ENCODE peak calls at places on chromosome 20, in nine cellular contexts. A is T follicular helper cell; O is activated T-helper 1 cell treated with Interleukin-2 at 50 U/mL for 16 hours; R is RPMI7951; V is DMS 273 treated with DMSO at 0.1 percent for 48 hours; U is naive thymus-derived CD8-positive, alpha-beta T cell; Z is central memory CD4-positive, alpha-beta T cell; J is HuH-7; P is pons. X is an unnamed sample.

GRCh38 chr20:49385471-49385870 is 97.0 kb downstream of the KCNB1 start:
- DNase-seq in A (no peak), O (no peak), R (peak), V (peak), U (no peak), Z (no peak), J (no peak), P (peak), X (no peak)

GRCh38 chr20:31698803-31699718 is 23.6 kb downstream of the BCL2L1 start:
- DNase-seq in A (no peak), O (no peak), R (peak), V (peak), U (no peak), Z (no peak), J (no peak), P (peak), X (peak)

GRCh38 chr20:31863296-31864085 is 6.8 kb downstream of the DUSP15 start:
- DNase-seq in A (no peak), O (no peak), R (no peak), V (no peak), U (no peak), Z (no peak), J (no peak), P (no peak), X (no peak)

GRCh38 chr20:23869520-23869919 is 10.0 kb downstream of the CST5 start:
- DNase-seq in A (no peak), O (no peak), R (no peak), V (no peak), U (no peak), Z (no peak), J (no peak), P (peak), X (peak)

GRCh38 chr20:19867940-19868371 is 109.9 kb downstream of the RIN2 start:
- DNase-seq in A (no peak), O (no peak), R (peak), V (no peak), U (no peak), Z (no peak), J (no peak), P (peak), X (no peak)

GRCh38 chr20:4227085-4227821 is 211.9 kb upstream of the RNF24 start:
- DNase-seq in A (no peak), O (no peak), R (peak), V (no peak), U (no peak), Z (no peak), J (peak), P (no peak), X (no peak)

GRCh38 chr20:58069796-58070663 is 158.4 kb downstream of the ANKRD60 start:
- DNase-seq in A (no peak), O (no peak), R (no peak), V (no peak), U (no peak), Z (no peak), J (no peak), P (no peak), X (no peak)

GRCh38 chr20:46195264-46196038 is 77.3 kb downstream of the CD40 start:
- DNase-seq in A (no peak), O (no peak), R (no peak), V (no peak), U (no peak), Z (no peak), J (no peak), P (no peak), X (no peak)

GRCh38 chr20:1302578-1303541 is 26.1 kb downstream of the SDCBP2 start:
- DNase-seq in A (no peak), O (no peak), R (peak), V (peak), U (no peak), Z (no peak), J (no peak), P (no peak), X (no peak)

GRCh38 chr20:51387125-51387865 is 155.2 kb downstream of the NFATC2 start:
- DNase-seq in A (no peak), O (no peak), R (no peak), V (no peak), U (no peak), Z (no peak), J (no peak), P (no peak), X (no peak)

GRCh38 chr20:2871111-2871465 is 2.2 kb upstream of the PTPRA start:
- DNase-seq in A (no peak), O (no peak), R (peak), V (no peak), U (no peak), Z (no peak), J (no peak), P (no peak), X (no peak)

GRCh38 chr20:8385247-8385646 is 253.2 kb downstream of the PLCB1 start:
- DNase-seq in A (no peak), O (no peak), R (peak), V (peak), U (no peak), Z (no peak), J (no peak), P (peak), X (peak)

GRCh38 chr20:64164123-64164836 is at the start of gene MYT1:
- DNase-seq in A (no peak), O (no peak), R (no peak), V (peak), U (no peak), Z (no peak), J (no peak), P (no peak), X (no peak)

GRCh38 chr20:5608448-5609161 is 141.6 kb upstream of the SHLD1 start:
- DNase-seq in A (no peak), O (no peak), R (peak), V (peak), U (no peak), Z (no peak), J (no peak), P (peak), X (no peak)

GRCh38 chr20:55004044-55004443 is 528.7 kb downstream of the DOK5 start:
- DNase-seq in A (no peak), O (no peak), R (no peak), V (no peak), U (no peak), Z (no peak), J (no peak), P (no peak), X (no peak)

GRCh38 chr20:52001999-52002666 is 189.4 kb downstream of the ZFP64 start:
- DNase-seq in A (no peak), O (no peak), R (peak), V (peak), U (no peak), Z (no peak), J (peak), P (no peak), X (no peak)

GRCh38 chr20:36214684-36215256 is 21.5 kb upstream of the AAR2 start:
- DNase-seq in A (no peak), O (no peak), R (peak), V (peak), U (no peak), Z (no peak), J (peak), P (no peak), X (no peak)

GRCh38 chr20:61575151-61575937 is 323.3 kb downstream of the CDH4 start:
- DNase-seq in A (no peak), O (no peak), R (no peak), V (peak), U (no peak), Z (no peak), J (no peak), P (no peak), X (no peak)

GRCh38 chr20:64222273-64222672 is 33.3 kb upstream of the PCMTD2 start:
- DNase-seq in A (no peak), O (no peak), R (peak), V (no peak), U (no peak), Z (no peak), J (no peak), P (no peak), X (no peak)

GRCh38 chr20:40563296-40563950 is 125.6 kb downstream of the MAFB start:
- DNase-seq in A (no peak), O (no peak), R (peak), V (no peak), U (no peak), Z (no peak), J (no peak), P (no peak), X (no peak)

X was measured in midbrain.